ENCODE peak calls at places on chromosomes 5 and 9, in four cellular contexts. P, Y, X and L are unnamed samples.

GRCh38 chr9:108166509-108166908 is 676.9 kb upstream of the KLF4 start:
- DNase-seq in P (no peak), Y (no peak), X (peak), L (no peak)

GRCh38 chr5:644509-644908 is 32.4 kb downstream of the CEP72 start:
- DNase-seq in P (no peak), Y (no peak), X (no peak), L (no peak)

GRCh38 chr5:130278136-130278535 is 373.9 kb downstream of the CHSY3 start:
- DNase-seq in P (no peak), Y (no peak), X (no peak), L (no peak)

GRCh38 chr5:35306716-35307365 is 76.6 kb upstream of the PRLR start:
- DNase-seq in P (no peak), Y (no peak), X (no peak), L (no peak)

GRCh38 chr9:127142931-127143464 is 20.6 kb upstream of the ANGPTL2 start:
- DNase-seq in P (peak), Y (no peak), X (no peak), L (no peak)

GRCh38 chr5:121887727-121888126 is 36.0 kb downstream of the FTMT start:
- DNase-seq in P (no peak), Y (no peak), X (no peak), L (no peak)

GRCh38 chr9:72615931-72616330 is 94.5 kb downstream of the TMC1 start:
- DNase-seq in P (no peak), Y (no peak), X (no peak), L (no peak)

GRCh38 chr9:108049026-108049591 is 559.5 kb upstream of the KLF4 start:
- DNase-seq in P (peak), Y (peak), X (no peak), L (no peak)

GRCh38 chr5:100546041-100546440 is 10.9 kb downstream of the FAM174A start:
- DNase-seq in P (no peak), Y (no peak), X (no peak), L (no peak)
- TF ChIP-seq POLR2A in P (no peak), Y (no peak), X (no peak), L (no peak)

GRCh38 chr5:177483994-177484901 is 10.8 kb upstream of the DBN1 start:
- DNase-seq in P (no peak), Y (no peak), X (no peak), L (no peak)
- TF ChIP-seq POLR2A in P (no peak), Y (peak), X (no peak), L (peak)

DNA sequence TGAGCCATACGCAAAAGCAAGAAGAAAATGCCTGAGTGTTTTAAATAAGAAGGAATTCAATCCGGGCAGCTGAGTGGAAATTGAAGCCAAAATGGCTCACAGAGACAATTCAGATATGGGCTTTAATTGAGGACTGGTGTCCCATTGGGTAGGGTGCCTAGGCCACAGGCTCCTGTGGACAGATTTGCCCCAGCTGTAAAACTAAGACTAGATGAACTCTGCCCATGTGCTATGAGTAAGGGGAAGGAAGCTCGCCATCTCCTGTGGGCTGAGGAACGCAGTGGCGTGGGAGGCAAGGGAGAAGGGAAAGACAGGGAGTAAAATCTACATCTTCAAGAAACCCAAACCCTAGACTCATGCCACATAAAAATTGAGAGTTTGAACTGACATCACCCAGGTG is 66.1 kb downstream of the KLHL3 start:
- DNase-seq in P (no peak), Y (no peak), X (no peak), L (no peak)
- TF ChIP-seq POLR2A in P (no peak), Y (no peak), X (no peak), L (no peak)

DNA sequence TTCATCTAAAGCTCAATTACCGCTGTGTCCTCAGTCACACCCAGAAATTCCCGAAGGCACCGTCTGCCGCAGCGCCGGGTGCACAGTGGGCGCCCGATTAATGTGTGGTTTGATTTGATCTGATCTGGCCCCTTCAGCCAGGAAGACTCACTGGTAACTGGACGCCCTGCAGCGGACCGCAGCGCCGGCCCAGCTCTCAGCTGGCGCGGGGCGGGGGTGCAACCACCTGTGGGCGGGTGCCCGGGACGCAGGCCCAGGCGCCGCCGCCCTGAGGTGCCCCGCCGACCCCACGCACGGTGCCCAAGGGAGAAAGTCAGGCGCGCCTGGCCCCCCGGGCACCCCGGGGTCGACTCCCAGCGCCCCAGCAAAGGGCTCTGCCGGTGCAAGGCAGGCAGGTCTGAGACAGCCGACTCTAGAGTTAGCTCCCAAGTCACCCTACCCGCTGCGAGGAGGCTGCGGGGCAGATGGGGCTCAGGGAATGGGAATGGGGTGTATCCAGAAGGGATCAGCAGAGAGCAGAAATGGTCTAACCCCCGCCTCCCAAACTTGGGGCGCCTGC is 1.7 kb downstream of the EPB41L4B start:
- DNase-seq in P (no peak), Y (no peak), X (no peak), L (peak)
- TF ChIP-seq POLR2A in P (no peak), Y (no peak), X (no peak), L (no peak)

DNA sequence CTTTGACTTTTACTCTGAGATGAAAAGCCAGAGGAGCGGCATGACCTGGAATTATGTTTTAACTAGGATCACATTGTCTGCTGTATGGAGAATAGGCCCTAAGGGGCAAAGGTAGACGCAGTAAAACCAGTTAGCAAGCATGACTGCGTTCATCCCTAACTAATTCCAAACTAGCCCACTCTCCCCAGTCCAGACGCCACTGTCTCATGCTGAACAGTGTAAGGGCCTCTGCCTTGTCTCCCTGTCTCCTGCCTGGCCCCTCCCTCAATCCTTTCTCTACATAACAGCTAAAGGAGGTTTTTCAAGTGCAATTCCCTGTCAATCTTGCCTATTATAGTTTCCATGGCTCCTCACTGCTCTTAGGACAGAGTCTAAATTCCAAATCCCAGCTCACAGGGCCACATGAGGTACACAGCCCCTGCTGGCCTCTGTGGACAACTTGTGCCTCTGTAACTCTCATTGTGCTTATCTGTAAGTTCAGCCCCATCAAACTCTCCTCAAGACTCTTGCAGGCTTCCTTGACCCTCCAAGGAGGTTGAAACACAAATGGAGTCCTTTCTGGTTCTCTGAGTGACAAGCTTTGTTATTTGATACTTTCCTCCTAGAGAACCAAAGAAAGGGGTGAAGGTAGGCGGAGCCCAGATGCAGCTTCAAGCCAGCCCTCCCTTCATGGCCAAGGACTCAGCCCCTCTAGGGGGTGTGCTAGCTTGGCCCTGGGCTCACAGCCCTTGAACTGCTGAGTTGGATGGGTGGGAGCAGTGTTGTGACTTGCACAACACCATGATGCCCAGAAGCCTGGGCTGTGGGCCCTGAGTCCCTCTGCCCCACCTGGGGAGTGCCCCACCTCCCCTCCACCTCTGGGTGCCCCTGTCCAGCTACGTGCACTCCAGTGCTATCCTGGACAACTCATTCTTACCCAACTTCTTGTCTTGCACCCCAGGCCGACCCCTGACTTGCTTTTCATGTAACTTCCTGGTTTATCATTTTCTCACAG is 15.9 kb upstream of the SLC22A4 start:
- DNase-seq in P (no peak), Y (peak), X (peak), L (peak)
- TF ChIP-seq POLR2A in P (no peak), Y (no peak), X (no peak), L (no peak)

DNA sequence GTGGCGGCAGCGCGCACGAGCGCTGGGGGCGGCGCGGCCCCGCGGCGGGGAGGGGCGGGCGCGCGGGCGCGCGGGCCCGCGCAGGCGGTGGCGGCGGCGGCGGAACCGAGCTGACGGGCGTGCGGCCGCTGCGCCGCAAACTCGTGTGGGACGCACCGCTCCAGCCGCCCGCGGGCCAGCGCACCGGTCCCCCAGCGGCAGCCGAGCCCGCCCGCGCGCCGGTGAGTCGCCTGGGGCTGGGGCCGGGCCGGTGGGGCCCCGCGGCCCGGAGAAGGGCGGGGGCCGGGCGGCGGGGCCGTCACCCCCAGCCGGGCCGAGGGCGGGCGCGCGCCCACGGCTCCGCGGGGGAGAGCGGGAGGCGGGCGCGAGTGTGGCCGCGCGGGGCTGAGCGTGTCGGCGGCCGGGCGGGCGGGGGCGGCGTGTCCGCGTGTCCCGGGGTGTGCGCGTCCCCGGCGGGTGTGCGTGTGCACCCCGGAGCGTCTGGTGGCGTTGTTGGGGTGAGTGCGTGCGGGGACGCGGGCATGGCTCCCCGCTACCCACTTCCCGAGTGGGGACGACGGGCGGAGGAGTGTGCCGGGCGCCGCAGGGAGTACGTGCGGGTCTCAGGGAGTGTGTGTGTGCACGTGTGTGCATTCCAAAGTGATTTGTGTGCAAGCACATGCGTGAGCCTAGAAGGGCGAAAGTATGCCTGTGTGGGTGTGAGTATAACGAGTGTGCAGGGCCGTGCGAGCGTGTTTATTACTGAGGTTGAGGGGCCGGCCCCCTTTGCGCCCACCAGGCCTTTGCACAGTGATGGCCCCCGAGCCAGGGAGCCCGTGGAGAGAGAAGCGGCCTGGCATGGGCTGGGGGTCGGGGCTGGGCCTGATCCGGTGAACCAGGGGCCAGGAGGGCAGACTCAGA is at the start of gene NEK6:
- DNase-seq in P (no peak), Y (peak), X (no peak), L (peak)
- TF ChIP-seq POLR2A in P (no peak), Y (no peak), X (peak), L (no peak)

GRCh38 chr9:99820330-99821186 is 1.1 kb upstream of the NR4A3 start:
- DNase-seq in P (peak), Y (peak), X (peak), L (peak)

GRCh38 chr9:99822096-99822595 is 461 bp downstream of the NR4A3 start:
- DNase-seq in P (peak), Y (no peak), X (no peak), L (peak)

GRCh38 chr9:99822596-99823391 is 1.1 kb downstream of the NR4A3 start:
- DNase-seq in P (no peak), Y (peak), X (peak), L (peak)

GRCh38 chr9:99819484-99820329 is 2.0 kb upstream of the NR4A3 start:
- DNase-seq in P (peak), Y (peak), X (peak), L (peak)

GRCh38 chr9:99821187-99822095 is at the start of gene NR4A3:
- DNase-seq in P (peak), Y (peak), X (peak), L (peak)
- TF ChIP-seq POLR2A in P (peak), Y (peak), X (no peak), L (peak)

DNA sequence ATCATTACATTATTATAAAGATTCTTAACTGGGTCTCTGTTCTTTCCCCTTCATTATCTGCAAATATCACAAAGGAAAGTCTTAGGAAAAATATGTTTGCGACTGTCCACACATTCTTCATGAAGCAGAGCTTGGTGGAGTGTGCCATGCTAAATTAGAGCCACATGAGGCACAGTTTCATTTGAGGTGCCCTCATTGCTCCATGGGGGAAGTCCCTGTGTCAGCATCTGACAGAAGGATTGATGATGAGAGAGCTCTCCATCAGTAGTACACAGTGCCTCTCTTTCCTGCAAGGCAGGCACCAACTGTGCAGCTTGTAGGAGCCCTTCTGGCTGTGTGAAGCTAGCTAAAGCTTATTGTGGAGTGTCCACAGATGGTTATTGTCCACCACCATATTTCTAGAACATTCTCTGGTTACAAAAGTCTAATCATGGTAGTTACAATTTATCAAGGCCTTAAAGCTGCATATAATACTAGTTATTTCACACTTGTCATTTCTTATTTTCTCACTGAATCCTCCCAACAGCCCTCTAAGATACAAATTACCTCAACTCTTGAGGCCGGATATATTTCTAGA is 63.9 kb downstream of the C9orf152 start:
- DNase-seq in P (no peak), Y (no peak), X (no peak), L (peak)
- TF ChIP-seq POLR2A in P (no peak), Y (no peak), X (no peak), L (no peak)

GRCh38 chr9:121954477-121955175 is 138.5 kb downstream of the TTLL11 start:
- DNase-seq in P (peak), Y (no peak), X (no peak), L (no peak)

GRCh38 chr9:121958530-121958929 is 134.6 kb downstream of the TTLL11 start:
- DNase-seq in P (no peak), Y (no peak), X (no peak), L (no peak)

GRCh38 chr9:121955649-121956048 is 137.5 kb downstream of the TTLL11 start:
- DNase-seq in P (no peak), Y (no peak), X (no peak), L (no peak)

GRCh38 chr9:121960665-121961064 is 132.4 kb downstream of the TTLL11 start:
- DNase-seq in P (no peak), Y (no peak), X (no peak), L (no peak)

DNA sequence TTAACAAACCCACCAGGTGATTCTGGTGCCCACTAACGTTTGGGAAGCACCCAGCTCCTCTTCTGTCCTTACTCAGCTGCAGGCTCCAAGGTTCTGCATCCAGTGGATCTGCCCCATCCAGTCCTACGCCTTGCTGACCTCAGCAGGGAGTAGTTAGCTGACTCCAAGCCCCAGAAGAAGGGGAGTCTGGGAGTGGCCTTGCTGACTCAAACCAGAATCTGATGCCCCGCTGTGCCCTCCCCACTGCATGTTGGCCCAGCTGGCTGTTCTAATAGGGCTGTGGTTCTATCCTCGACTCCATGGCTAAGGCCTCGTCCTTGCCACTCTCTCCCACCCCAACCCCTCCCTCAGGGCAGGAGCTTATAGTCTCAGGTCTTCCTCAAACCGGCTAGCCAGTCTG is 136.3 kb downstream of the TTLL11 start:
- DNase-seq in P (no peak), Y (no peak), X (no peak), L (no peak)
- TF ChIP-seq POLR2A in P (no peak), Y (no peak), X (no peak), L (no peak)

GRCh38 chr9:137460363-137461315 is 1.5 kb upstream of the NSMF start:
- DNase-seq in P (no peak), Y (no peak), X (no peak), L (no peak)

GRCh38 chr9:137459601-137460362 is 648 bp upstream of the NSMF start:
- DNase-seq in P (no peak), Y (no peak), X (no peak), L (peak)

GRCh38 chr9:137461663-137462395 is 2.7 kb upstream of the NSMF start:
- DNase-seq in P (no peak), Y (peak), X (no peak), L (peak)

GRCh38 chr9:137462396-137463193 is 3.5 kb upstream of the NSMF start:
- DNase-seq in P (no peak), Y (no peak), X (no peak), L (no peak)

DNA sequence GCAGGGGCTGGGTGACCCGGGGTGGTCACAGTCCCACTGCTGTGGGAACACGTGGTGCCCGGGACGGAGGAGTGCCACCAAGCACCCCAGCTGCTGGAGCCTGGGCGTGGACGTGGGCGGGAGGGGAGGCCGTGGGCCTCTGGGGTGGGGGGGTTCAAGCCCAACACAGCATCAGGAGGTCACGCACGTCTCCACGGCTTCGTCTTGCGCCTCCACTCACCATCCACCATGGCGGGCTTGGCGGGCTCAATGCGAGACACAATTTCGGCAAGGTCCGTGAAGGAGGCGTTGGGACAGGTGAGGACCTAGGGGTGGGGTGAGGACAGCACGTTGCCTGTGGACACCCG is 2.2 kb upstream of the NSMF start:
- DNase-seq in P (no peak), Y (no peak), X (no peak), L (no peak)
- TF ChIP-seq POLR2A in P (no peak), Y (no peak), X (no peak), L (no peak)